ENCODE peak calls at places on chromosomes 2 and 18, in four cellular contexts. U is stimulated activated CD4-positive, alpha-beta T cell treated with anti-CD3 and anti-CD28 coated beads, TNF-alpha, amount 100 ng/mL, for 4 hours; M is Peyer's patch; Z is activated T-cell treated with anti-CD3 and anti-CD28 coated beads for 1 hour. D is an unnamed sample.

GRCh38 chr2:241126771-241127202 is 22.5 kb downstream of the PASK start:
- DNase-seq in U (no peak), M (peak), Z (no peak), D (peak)

GRCh38 chr2:198321522-198322088 is 517.2 kb downstream of the PLCL1 start:
- DNase-seq in U (no peak), M (no peak), Z (no peak), D (no peak)

GRCh38 chr2:218217366-218218309 is 649 bp downstream of the ARPC2 start:
- DNase-seq in U (peak), M (peak), Z (peak), D (peak)

GRCh38 chr18:62064361-62064760 is 122.5 kb downstream of the PIGN start:
- DNase-seq in U (no peak), M (no peak), Z (no peak), D (no peak)

GRCh38 chr18:73283032-73283431 is 415.2 kb upstream of the NETO1 start:
- DNase-seq in U (no peak), M (no peak), Z (no peak), D (no peak)

GRCh38 chr2:223459328-223459939 is 142.7 kb downstream of the SCG2 start:
- DNase-seq in U (no peak), M (no peak), Z (no peak), D (no peak)

GRCh38 chr2:56754627-56755026 is 570.8 kb downstream of the CCDC85A start:
- DNase-seq in U (no peak), M (no peak), Z (no peak), D (no peak)

GRCh38 chr2:11417946-11418585 is 47.9 kb downstream of the E2F6 start:
- DNase-seq in U (no peak), M (peak), Z (no peak), D (no peak)

GRCh38 chr2:18077724-18078123 is 199.3 kb downstream of the KCNS3 start:
- DNase-seq in U (no peak), M (no peak), Z (no peak), D (no peak)

GRCh38 chr2:102310964-102311640 is at the start of gene IL1RL1:
- DNase-seq in U (no peak), M (no peak), Z (no peak), D (no peak)

GRCh38 chr2:159711562-159712193 is 628 bp upstream of the MARCHF7 start:
- DNase-seq in U (no peak), M (no peak), Z (no peak), D (no peak)

GRCh38 chr18:79988925-79989361 is 580 bp upstream of the TXNL4A start:
- DNase-seq in U (no peak), M (peak), Z (no peak), D (no peak)